ENCODE peak calls at places on chromosomes 1 and 21, in four cellular contexts. One of them, this sample, is unnamed. For H3K27me3, the result is how much of the 10 kb centered on the place peaks cover.

GRCh38 chr1:145949219-145949618 is 8.6 kb downstream of the LIX1L start:
- DNase-seq in CD8-positive, alpha-beta memory T cell: no peak
- DNase-seq in mammary epithelial cell: no peak
- DNase-seq in pancreas: no peak
- DNase-seq in this sample: no peak

GRCh38 chr1:195766709-195767108 is 841.5 kb downstream of the KCNT2 start:
- DNase-seq in mammary epithelial cell: peak
- DNase-seq in CD8-positive, alpha-beta memory T cell: no peak
- DNase-seq in pancreas: no peak
- DNase-seq in this sample: no peak

GRCh38 chr21:41130883-41131282 is 37.1 kb upstream of the BACE2 start:
- DNase-seq in CD8-positive, alpha-beta memory T cell: no peak
- DNase-seq in pancreas: no peak
- DNase-seq in mammary epithelial cell: no peak
- DNase-seq in this sample: no peak

GRCh38 chr1:23356451-23356850 is 12.4 kb upstream of the HNRNPR start:
- DNase-seq in pancreas: no peak
- DNase-seq in mammary epithelial cell: no peak
- DNase-seq in CD8-positive, alpha-beta memory T cell: no peak
- DNase-seq in this sample: no peak

GRCh38 chr1:110489973-110490542 is 28.9 kb downstream of the KCNA10 start:
- DNase-seq in pancreas: no peak
- DNase-seq in mammary epithelial cell: no peak
- DNase-seq in CD8-positive, alpha-beta memory T cell: no peak
- DNase-seq in this sample: no peak

GRCh38 chr1:32336963-32337675 is 1.1 kb upstream of the MARCKSL1 start:
- DNase-seq in CD8-positive, alpha-beta memory T cell: peak
- DNase-seq in pancreas: no peak
- DNase-seq in mammary epithelial cell: peak
- DNase-seq in this sample: peak

GRCh38 chr1:209048961-209049669 is 534.4 kb upstream of the CAMK1G start:
- DNase-seq in pancreas: no peak
- DNase-seq in mammary epithelial cell: no peak
- DNase-seq in CD8-positive, alpha-beta memory T cell: no peak
- DNase-seq in this sample: no peak

GRCh38 chr1:113219828-113220227 is 146.8 kb downstream of the LRIG2 start:
- DNase-seq in mammary epithelial cell: no peak
- DNase-seq in CD8-positive, alpha-beta memory T cell: no peak
- DNase-seq in pancreas: no peak
- DNase-seq in this sample: no peak

GRCh38 chr1:37989381-37989930 is 366 bp downstream of the SF3A3 start:
- DNase-seq in pancreas: peak
- DNase-seq in CD8-positive, alpha-beta memory T cell: no peak
- DNase-seq in mammary epithelial cell: peak
- DNase-seq in this sample: no peak

GRCh38 chr1:18922319-18922726 is 20.0 kb upstream of the ALDH4A1 start:
- DNase-seq in pancreas: no peak
- DNase-seq in CD8-positive, alpha-beta memory T cell: no peak
- DNase-seq in mammary epithelial cell: peak
- DNase-seq in this sample: no peak

GRCh38 chr1:106498238-106498637 is 558.2 kb upstream of the PRMT6 start:
- DNase-seq in CD8-positive, alpha-beta memory T cell: no peak
- DNase-seq in mammary epithelial cell: peak
- DNase-seq in pancreas: no peak
- DNase-seq in this sample: no peak

GRCh38 chr1:236141447-236142357 is 637 bp upstream of the GPR137B start:
- DNase-seq in pancreas: peak
- DNase-seq in mammary epithelial cell: peak
- DNase-seq in CD8-positive, alpha-beta memory T cell: peak
- DNase-seq in this sample: no peak

GRCh38 chr1:99886841-99887240 is 36.7 kb downstream of the AGL start:
- DNase-seq in pancreas: no peak
- DNase-seq in mammary epithelial cell: peak
- DNase-seq in CD8-positive, alpha-beta memory T cell: no peak
- DNase-seq in this sample: no peak

GRCh38 chr1:114671011-114671938 is 1.4 kb upstream of the DENND2C start:
- DNase-seq in CD8-positive, alpha-beta memory T cell: no peak
- DNase-seq in pancreas: no peak
- DNase-seq in mammary epithelial cell: peak
- DNase-seq in this sample: no peak

GRCh38 chr1:178725603-178726517 is 816 bp downstream of the RALGPS2 start:
- DNase-seq in pancreas: peak
- DNase-seq in CD8-positive, alpha-beta memory T cell: peak
- DNase-seq in mammary epithelial cell: peak
- DNase-seq in this sample: peak

GRCh38 chr1:183186820-183187219 is 756 bp downstream of the LAMC2 start:
- DNase-seq in CD8-positive, alpha-beta memory T cell: no peak
- DNase-seq in mammary epithelial cell: no peak
- DNase-seq in pancreas: no peak
- DNase-seq in this sample: no peak

GRCh38 chr1:183543619-183544204 is 46.5 kb downstream of the NCF2 start:
- DNase-seq in pancreas: no peak
- DNase-seq in CD8-positive, alpha-beta memory T cell: peak
- DNase-seq in mammary epithelial cell: peak
- DNase-seq in this sample: no peak

DNA sequence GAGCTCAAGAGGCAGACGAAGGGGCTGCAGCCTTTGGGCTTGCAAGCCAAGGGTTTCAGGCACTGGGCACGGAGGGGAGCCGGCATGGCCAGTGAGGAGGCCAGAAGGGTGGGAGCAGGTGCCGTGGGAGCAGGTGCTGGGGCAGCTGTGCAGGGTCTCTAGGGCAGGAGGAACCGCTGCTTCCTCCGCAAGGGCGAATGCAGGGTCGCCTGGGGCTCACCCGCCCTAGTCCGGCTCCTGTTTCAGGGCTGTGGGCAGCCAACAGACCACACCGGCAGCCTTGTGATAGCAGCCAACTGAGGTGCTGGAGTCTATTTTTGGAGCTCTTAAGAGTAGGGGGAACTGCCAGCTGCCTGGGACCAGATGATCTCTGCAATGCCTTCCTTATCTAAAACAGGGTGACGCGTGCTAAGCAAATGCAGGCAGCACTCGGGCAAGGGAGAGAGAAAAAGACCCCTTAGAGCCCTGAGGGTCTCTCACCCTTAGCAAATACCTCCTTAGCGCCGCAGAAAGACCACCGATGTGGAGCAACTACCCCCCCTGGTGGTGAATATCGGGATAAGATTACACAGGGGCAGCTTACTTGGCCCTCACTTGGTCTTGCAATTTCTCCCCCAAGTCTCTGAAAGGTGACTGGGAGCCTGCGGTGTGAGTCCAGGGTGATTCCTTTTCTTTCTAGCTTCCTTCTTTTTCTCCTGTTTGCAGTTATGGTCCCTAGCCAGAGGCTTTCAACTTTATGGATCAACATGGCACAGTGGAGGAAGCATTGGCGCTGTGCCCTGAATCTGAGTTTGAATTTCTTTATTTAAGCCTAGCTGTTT is 20.7 kb upstream of the MAPKAPK2 start:
- DNase-seq in pancreas: peak
- DNase-seq in CD8-positive, alpha-beta memory T cell: peak
- DNase-seq in mammary epithelial cell: peak
- DNase-seq in this sample: peak
- H3K4me3 ChIP-seq in pancreas: no peak
- H3K4me3 ChIP-seq in CD8-positive, alpha-beta memory T cell: no peak
- H3K4me3 ChIP-seq in mammary epithelial cell: no peak
- H3K4me3 ChIP-seq in this sample: no peak

GRCh38 chr1:45886229-45886628 is 82.8 kb downstream of the MAST2 start:
- DNase-seq in mammary epithelial cell: no peak
- DNase-seq in CD8-positive, alpha-beta memory T cell: no peak
- DNase-seq in pancreas: no peak
- DNase-seq in this sample: no peak

GRCh38 chr1:45879885-45880598 is 76.6 kb downstream of the MAST2 start:
- DNase-seq in pancreas: no peak
- DNase-seq in mammary epithelial cell: no peak
- DNase-seq in CD8-positive, alpha-beta memory T cell: no peak
- DNase-seq in this sample: no peak

GRCh38 chr1:45880930-45881329 is 77.5 kb downstream of the MAST2 start:
- DNase-seq in CD8-positive, alpha-beta memory T cell: no peak
- DNase-seq in mammary epithelial cell: no peak
- DNase-seq in pancreas: no peak
- DNase-seq in this sample: no peak

GRCh38 chr1:45884700-45885099 is 81.3 kb downstream of the MAST2 start:
- DNase-seq in CD8-positive, alpha-beta memory T cell: no peak
- DNase-seq in pancreas: no peak
- DNase-seq in mammary epithelial cell: peak
- DNase-seq in this sample: no peak

GRCh38 chr1:45883633-45884032 is 80.2 kb downstream of the MAST2 start:
- DNase-seq in pancreas: no peak
- DNase-seq in CD8-positive, alpha-beta memory T cell: no peak
- DNase-seq in mammary epithelial cell: no peak
- DNase-seq in this sample: no peak
- H3K27me3 ChIP-seq in pancreas: under half
- H3K27me3 ChIP-seq in CD8-positive, alpha-beta memory T cell: under half
- H3K27me3 ChIP-seq in mammary epithelial cell: under half
- H3K27me3 ChIP-seq in this sample: under half

GRCh38 chr1:10601342-10602060 is 126.8 kb downstream of the PEX14 start:
- DNase-seq in mammary epithelial cell: no peak
- DNase-seq in CD8-positive, alpha-beta memory T cell: no peak
- DNase-seq in pancreas: no peak
- DNase-seq in this sample: no peak
- H3K27ac ChIP-seq in mammary epithelial cell: no peak
- H3K27ac ChIP-seq in CD8-positive, alpha-beta memory T cell: no peak
- H3K27ac ChIP-seq in pancreas: no peak
- H3K27ac ChIP-seq in this sample: no peak

GRCh38 chr1:29271724-29272123 is 35.4 kb downstream of the PTPRU start:
- DNase-seq in mammary epithelial cell: peak
- DNase-seq in CD8-positive, alpha-beta memory T cell: no peak
- DNase-seq in pancreas: peak
- DNase-seq in this sample: no peak
- H3K4me3 ChIP-seq in mammary epithelial cell: no peak
- H3K4me3 ChIP-seq in CD8-positive, alpha-beta memory T cell: no peak
- H3K4me3 ChIP-seq in pancreas: no peak
- H3K4me3 ChIP-seq in this sample: no peak

DNA sequence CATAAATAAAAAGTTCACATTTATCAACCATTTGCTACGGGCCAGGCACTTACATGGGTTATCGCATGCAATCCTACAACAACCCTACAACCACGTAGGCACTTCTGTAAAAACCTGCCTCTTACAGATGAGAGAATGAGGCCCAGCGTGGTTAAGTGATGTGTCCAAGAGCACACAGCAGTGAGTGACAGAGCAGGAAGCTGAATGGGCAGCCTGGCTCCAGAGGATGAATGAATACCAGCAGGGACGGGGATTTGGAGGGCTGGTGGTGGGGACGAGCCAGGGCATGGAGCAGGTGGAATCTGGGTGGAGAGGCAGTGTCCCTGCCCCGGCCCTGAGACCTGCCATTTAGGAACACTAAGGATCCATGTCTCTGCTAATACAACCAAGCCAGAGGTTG is 35.5 kb downstream of the SYF2 start:
- DNase-seq in pancreas: no peak
- DNase-seq in mammary epithelial cell: no peak
- DNase-seq in CD8-positive, alpha-beta memory T cell: no peak
- DNase-seq in this sample: no peak
- H3K27me3 ChIP-seq in pancreas: under half
- H3K27me3 ChIP-seq in mammary epithelial cell: under half
- H3K27me3 ChIP-seq in CD8-positive, alpha-beta memory T cell: under half
- H3K27me3 ChIP-seq in this sample: under half

DNA sequence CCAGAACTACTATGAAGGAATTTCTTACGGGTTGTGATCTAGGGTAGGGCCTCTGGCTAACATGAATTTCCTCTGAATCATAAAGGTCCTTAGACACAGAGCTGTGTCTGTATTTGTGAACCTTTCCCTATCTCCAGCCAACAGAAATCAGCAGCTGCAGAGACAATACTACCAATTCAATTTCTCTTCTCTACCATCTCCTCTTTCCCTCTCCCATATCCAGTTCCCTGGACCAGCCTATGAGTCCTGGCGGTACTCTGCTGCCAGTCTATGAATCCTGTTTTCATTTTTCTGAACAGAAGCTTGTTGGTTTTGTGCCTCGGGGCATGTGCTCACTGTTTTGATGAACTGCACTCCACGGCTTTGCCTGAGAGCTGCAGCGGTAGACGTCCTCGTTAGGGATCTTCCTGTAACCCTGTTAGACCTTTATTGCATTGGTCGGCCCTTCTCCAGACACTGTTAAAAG is 458.0 kb upstream of the VAMP3 start:
- DNase-seq in CD8-positive, alpha-beta memory T cell: no peak
- DNase-seq in mammary epithelial cell: peak
- DNase-seq in pancreas: no peak
- DNase-seq in this sample: no peak
- H3K27ac ChIP-seq in CD8-positive, alpha-beta memory T cell: no peak
- H3K27ac ChIP-seq in mammary epithelial cell: no peak
- H3K27ac ChIP-seq in pancreas: no peak
- H3K27ac ChIP-seq in this sample: no peak

GRCh38 chr1:164787834-164788231 is 228.8 kb downstream of the PBX1 start:
- DNase-seq in pancreas: no peak
- DNase-seq in CD8-positive, alpha-beta memory T cell: no peak
- DNase-seq in mammary epithelial cell: peak
- DNase-seq in this sample: no peak
- H3K4me3 ChIP-seq in pancreas: no peak
- H3K4me3 ChIP-seq in CD8-positive, alpha-beta memory T cell: no peak
- H3K4me3 ChIP-seq in mammary epithelial cell: no peak
- H3K4me3 ChIP-seq in this sample: no peak

GRCh38 chr1:61043010-61043820 is 39.1 kb upstream of the NFIA start:
- DNase-seq in mammary epithelial cell: peak
- DNase-seq in CD8-positive, alpha-beta memory T cell: peak
- DNase-seq in pancreas: peak
- DNase-seq in this sample: peak

GRCh38 chr1:61042679-61043009 is 39.7 kb upstream of the NFIA start:
- DNase-seq in pancreas: no peak
- DNase-seq in CD8-positive, alpha-beta memory T cell: no peak
- DNase-seq in mammary epithelial cell: no peak
- DNase-seq in this sample: no peak

GRCh38 chr1:61047061-61047460 is 35.3 kb upstream of the NFIA start:
- DNase-seq in pancreas: no peak
- DNase-seq in CD8-positive, alpha-beta memory T cell: no peak
- DNase-seq in mammary epithelial cell: peak
- DNase-seq in this sample: no peak

GRCh38 chr1:61049850-61050540 is 32.4 kb upstream of the NFIA start:
- DNase-seq in mammary epithelial cell: peak
- DNase-seq in CD8-positive, alpha-beta memory T cell: peak
- DNase-seq in pancreas: peak
- DNase-seq in this sample: peak

GRCh38 chr1:61046434-61046833 is 35.9 kb upstream of the NFIA start:
- DNase-seq in mammary epithelial cell: peak
- DNase-seq in CD8-positive, alpha-beta memory T cell: no peak
- DNase-seq in pancreas: no peak
- DNase-seq in this sample: no peak
- H3K27me3 ChIP-seq in mammary epithelial cell: under half
- H3K27me3 ChIP-seq in CD8-positive, alpha-beta memory T cell: under half
- H3K27me3 ChIP-seq in pancreas: under half
- H3K27me3 ChIP-seq in this sample: under half

GRCh38 chr1:10960954-10961833 is 51.3 kb upstream of the TARDBP start:
- DNase-seq in CD8-positive, alpha-beta memory T cell: peak
- DNase-seq in pancreas: peak
- DNase-seq in mammary epithelial cell: peak
- DNase-seq in this sample: peak
- H3K27ac ChIP-seq in CD8-positive, alpha-beta memory T cell: no peak
- H3K27ac ChIP-seq in pancreas: no peak
- H3K27ac ChIP-seq in mammary epithelial cell: no peak
- H3K27ac ChIP-seq in this sample: no peak